ENCODE peak calls at places on chromosomes 3 and 15, in four cellular contexts. One of them, this sample, is unnamed.

GRCh38 chr3:123352134-123352554 is 96.7 kb downstream of the ADCY5 start:
- DNase-seq in astrocyte: no peak
- DNase-seq in neural progenitor cell: no peak
- DNase-seq in IMR-90: no peak
- DNase-seq in this sample: no peak

GRCh38 chr3:107897471-107898180 is 193.2 kb downstream of the CD47 start:
- DNase-seq in astrocyte: peak
- DNase-seq in neural progenitor cell: no peak
- DNase-seq in IMR-90: peak
- DNase-seq in this sample: no peak

GRCh38 chr3:126311338-126311978 is 45.8 kb downstream of the KLF15 start:
- DNase-seq in astrocyte: no peak
- DNase-seq in neural progenitor cell: no peak
- DNase-seq in IMR-90: no peak
- DNase-seq in this sample: no peak

GRCh38 chr15:93042211-93042610 is 46.8 kb downstream of the RGMA start:
- DNase-seq in astrocyte: no peak
- DNase-seq in neural progenitor cell: no peak
- DNase-seq in IMR-90: no peak
- DNase-seq in this sample: no peak

GRCh38 chr3:56744016-56744415 is 57.7 kb downstream of the ARHGEF3 start:
- DNase-seq in astrocyte: no peak
- DNase-seq in neural progenitor cell: no peak
- DNase-seq in IMR-90: no peak
- DNase-seq in this sample: no peak

GRCh38 chr3:139455855-139456254 is 20.5 kb downstream of the RBP2 start:
- DNase-seq in astrocyte: no peak
- DNase-seq in neural progenitor cell: peak
- DNase-seq in IMR-90: no peak
- DNase-seq in this sample: peak

GRCh38 chr15:73240864-73241499 is 127.8 kb downstream of the HCN4 start:
- DNase-seq in astrocyte: peak
- DNase-seq in neural progenitor cell: peak
- DNase-seq in IMR-90: peak
- DNase-seq in this sample: peak

GRCh38 chr15:39582977-39583585 is 2.2 kb downstream of the THBS1 start:
- DNase-seq in astrocyte: no peak
- DNase-seq in neural progenitor cell: no peak
- DNase-seq in IMR-90: no peak
- DNase-seq in this sample: no peak

GRCh38 chr3:140250010-140250825 is 315.2 kb downstream of the CLSTN2 start:
- DNase-seq in astrocyte: no peak
- DNase-seq in neural progenitor cell: peak
- DNase-seq in IMR-90: no peak
- DNase-seq in this sample: no peak

GRCh38 chr15:72784233-72784876 is 797 bp upstream of the ADPGK start:
- DNase-seq in astrocyte: peak
- DNase-seq in neural progenitor cell: peak
- DNase-seq in IMR-90: peak
- DNase-seq in this sample: peak

DNA sequence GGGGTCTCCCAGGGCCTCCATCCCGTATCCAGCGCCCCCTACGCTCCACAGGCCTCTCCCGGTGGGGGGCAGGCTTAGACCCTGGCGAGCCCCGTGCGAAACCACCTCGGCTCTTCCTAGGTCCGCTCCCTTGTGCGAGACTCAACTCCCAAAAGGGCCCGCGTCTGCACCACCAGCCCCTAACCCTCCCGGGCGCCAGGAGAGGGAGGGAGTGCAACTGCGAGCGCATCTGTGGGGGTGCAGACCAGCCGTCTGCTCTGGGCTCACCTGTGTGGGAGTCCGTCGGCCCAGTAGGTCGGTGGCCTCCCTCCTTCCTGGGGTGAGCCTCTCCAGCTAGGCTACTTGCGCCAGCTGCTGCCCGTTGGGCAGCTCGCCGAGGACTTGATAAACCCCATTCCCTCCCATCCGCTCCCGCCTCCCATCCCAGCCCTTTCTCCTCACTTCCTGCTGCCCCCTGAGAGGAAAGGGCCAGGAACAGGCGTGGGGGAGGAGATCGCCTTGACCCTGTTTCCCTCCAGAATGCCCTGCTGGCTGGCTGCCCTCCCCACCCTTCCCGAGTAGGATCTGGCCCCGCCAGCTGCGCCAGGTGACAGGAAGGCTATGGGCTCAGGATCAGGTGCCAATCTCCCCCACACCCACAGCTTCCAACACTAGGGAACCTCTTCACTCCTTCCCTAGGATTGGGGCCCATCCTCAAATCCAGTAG is at the start of gene HYAL2:
- DNase-seq in astrocyte: no peak
- DNase-seq in neural progenitor cell: peak
- DNase-seq in IMR-90: no peak
- DNase-seq in this sample: no peak
- H2AFZ ChIP-seq in astrocyte: peak
- H2AFZ ChIP-seq in neural progenitor cell: peak
- H2AFZ ChIP-seq in IMR-90: peak
- H2AFZ ChIP-seq in this sample: peak

DNA sequence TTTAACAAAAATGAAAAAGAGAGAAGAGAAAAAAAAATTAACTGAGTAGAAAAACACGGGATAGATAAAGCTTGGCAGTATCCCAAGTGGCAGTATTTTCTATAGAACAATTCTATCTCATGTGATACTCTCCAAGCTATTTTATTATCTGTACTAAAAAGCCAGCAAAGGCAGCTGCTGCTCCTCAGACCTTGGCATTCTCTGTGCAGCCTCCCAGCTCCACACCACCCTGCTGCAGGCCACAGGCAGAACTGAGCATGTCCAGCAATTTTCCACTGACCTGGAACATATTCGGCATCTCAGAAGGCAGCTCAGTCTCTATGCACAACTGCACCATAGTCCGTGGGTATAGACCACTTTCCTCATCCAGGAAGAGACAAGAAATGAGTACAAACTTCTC is 1161.4 kb downstream of the IGSF11 start:
- DNase-seq in astrocyte: no peak
- DNase-seq in neural progenitor cell: no peak
- DNase-seq in IMR-90: peak
- DNase-seq in this sample: no peak
- H2AFZ ChIP-seq in astrocyte: no peak
- H2AFZ ChIP-seq in neural progenitor cell: no peak
- H2AFZ ChIP-seq in IMR-90: no peak
- H2AFZ ChIP-seq in this sample: no peak

GRCh38 chr15:65964792-65965433 is 95.6 kb downstream of the RAB11A start:
- DNase-seq in astrocyte: no peak
- DNase-seq in neural progenitor cell: no peak
- DNase-seq in IMR-90: no peak
- DNase-seq in this sample: no peak

GRCh38 chr15:65960586-65960985 is 91.3 kb downstream of the RAB11A start:
- DNase-seq in astrocyte: no peak
- DNase-seq in neural progenitor cell: no peak
- DNase-seq in IMR-90: no peak
- DNase-seq in this sample: peak

GRCh38 chr15:65962187-65962586 is 92.9 kb downstream of the RAB11A start:
- DNase-seq in astrocyte: no peak
- DNase-seq in neural progenitor cell: no peak
- DNase-seq in IMR-90: no peak
- DNase-seq in this sample: no peak

GRCh38 chr15:65963911-65964482 is 94.7 kb downstream of the RAB11A start:
- DNase-seq in astrocyte: no peak
- DNase-seq in neural progenitor cell: no peak
- DNase-seq in IMR-90: no peak
- DNase-seq in this sample: no peak

GRCh38 chr15:65963358-65963757 is 94.1 kb downstream of the RAB11A start:
- DNase-seq in astrocyte: no peak
- DNase-seq in neural progenitor cell: no peak
- DNase-seq in IMR-90: no peak
- DNase-seq in this sample: no peak
- H2AFZ ChIP-seq in astrocyte: no peak
- H2AFZ ChIP-seq in neural progenitor cell: no peak
- H2AFZ ChIP-seq in IMR-90: no peak
- H2AFZ ChIP-seq in this sample: no peak

GRCh38 chr3:46692566-46692983 is 904 bp downstream of the ALS2CL start:
- DNase-seq in astrocyte: peak
- DNase-seq in neural progenitor cell: peak
- DNase-seq in IMR-90: no peak
- DNase-seq in this sample: no peak
- H2AFZ ChIP-seq in astrocyte: peak
- H2AFZ ChIP-seq in neural progenitor cell: no peak
- H2AFZ ChIP-seq in IMR-90: peak
- H2AFZ ChIP-seq in this sample: no peak

GRCh38 chr3:47554335-47554734 is 24.3 kb downstream of the CSPG5 start:
- DNase-seq in astrocyte: no peak
- DNase-seq in neural progenitor cell: no peak
- DNase-seq in IMR-90: no peak
- DNase-seq in this sample: no peak
- H2AFZ ChIP-seq in astrocyte: no peak
- H2AFZ ChIP-seq in neural progenitor cell: no peak
- H2AFZ ChIP-seq in IMR-90: no peak
- H2AFZ ChIP-seq in this sample: no peak

DNA sequence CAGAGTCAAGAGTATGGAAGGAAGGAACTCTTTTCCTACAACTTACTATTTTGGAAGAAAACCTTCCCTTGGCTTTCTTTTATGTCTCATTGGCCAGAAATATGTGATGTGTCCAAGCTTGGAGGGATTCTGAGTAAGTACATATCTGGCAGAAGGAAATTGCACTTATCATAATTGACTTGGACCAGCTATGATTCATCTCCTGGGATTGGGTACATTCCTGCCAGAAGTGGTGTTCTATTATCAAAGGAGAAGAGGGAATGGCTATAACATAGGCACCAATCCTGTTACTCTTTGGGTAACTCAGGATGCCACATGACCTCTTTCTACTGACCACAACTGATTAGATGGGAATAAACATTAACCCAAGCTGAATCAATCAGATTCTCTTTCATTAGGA is 13.5 kb upstream of the DAZL start:
- DNase-seq in astrocyte: peak
- DNase-seq in neural progenitor cell: no peak
- DNase-seq in IMR-90: peak
- DNase-seq in this sample: no peak
- H2AFZ ChIP-seq in astrocyte: no peak
- H2AFZ ChIP-seq in neural progenitor cell: no peak
- H2AFZ ChIP-seq in IMR-90: no peak
- H2AFZ ChIP-seq in this sample: no peak

This sample was measured in Karpas-422.